ENCODE peak calls at places on chromosomes 4 and X, in seven cellular contexts. One of them, this sample, is unnamed.

GRCh38 chr4:3124070-3124767 is 49.7 kb downstream of the HTT start:
- DNase-seq in NCI-H1105: no peak
- DNase-seq in NCI-H2171: no peak
- DNase-seq in lower lobe of right lung: no peak
- DNase-seq in RPMI7951: no peak
- DNase-seq in HAP-1: no peak
- DNase-seq in CD14-positive monocyte: no peak
- DNase-seq in this sample: no peak

GRCh38 chr4:147492301-147492700 is 11.4 kb downstream of the EDNRA start:
- DNase-seq in NCI-H1105: no peak
- DNase-seq in NCI-H2171: no peak
- DNase-seq in lower lobe of right lung: no peak
- DNase-seq in RPMI7951: no peak
- DNase-seq in HAP-1: no peak
- DNase-seq in CD14-positive monocyte: no peak
- DNase-seq in this sample: no peak

GRCh38 chr4:143488684-143489083 is 24.8 kb upstream of the SMARCA5 start:
- DNase-seq in NCI-H1105: no peak
- DNase-seq in NCI-H2171: no peak
- DNase-seq in lower lobe of right lung: no peak
- DNase-seq in RPMI7951: no peak
- DNase-seq in HAP-1: no peak
- DNase-seq in CD14-positive monocyte: no peak
- DNase-seq in this sample: no peak

GRCh38 chr4:73740353-73740778 is at the start of gene CXCL8:
- DNase-seq in NCI-H1105: peak; percentile 63
- DNase-seq in NCI-H2171: no peak
- DNase-seq in lower lobe of right lung: peak; percentile 57
- DNase-seq in RPMI7951: peak; percentile 99
- DNase-seq in HAP-1: no peak
- DNase-seq in CD14-positive monocyte: peak; percentile 83
- DNase-seq in this sample: peak; percentile 93

GRCh38 chr4:112516401-112517066 is 554 bp upstream of the NEUROG2 start:
- DNase-seq in NCI-H1105: peak; percentile 30
- DNase-seq in NCI-H2171: peak; percentile 17
- DNase-seq in lower lobe of right lung: no peak
- DNase-seq in RPMI7951: peak; percentile 16
- DNase-seq in HAP-1: peak; percentile 85
- DNase-seq in CD14-positive monocyte: no peak
- DNase-seq in this sample: no peak

GRCh38 chrX:103405009-103405333 is 28.6 kb downstream of the BEX3 start:
- DNase-seq in NCI-H1105: no peak
- DNase-seq in NCI-H2171: no peak
- DNase-seq in lower lobe of right lung: no peak
- DNase-seq in RPMI7951: no peak
- DNase-seq in HAP-1: no peak
- DNase-seq in CD14-positive monocyte: no peak
- DNase-seq in this sample: no peak

GRCh38 chr4:115259651-115260050 is 146.2 kb upstream of the NDST4 start:
- DNase-seq in NCI-H1105: no peak
- DNase-seq in NCI-H2171: no peak
- DNase-seq in lower lobe of right lung: no peak
- DNase-seq in RPMI7951: no peak
- DNase-seq in HAP-1: no peak
- DNase-seq in CD14-positive monocyte: no peak
- DNase-seq in this sample: no peak

GRCh38 chr4:188495169-188495568 is 355.9 kb downstream of the TRIML1 start:
- DNase-seq in NCI-H1105: no peak
- DNase-seq in NCI-H2171: no peak
- DNase-seq in lower lobe of right lung: no peak
- DNase-seq in RPMI7951: no peak
- DNase-seq in HAP-1: no peak
- DNase-seq in CD14-positive monocyte: no peak
- DNase-seq in this sample: no peak

GRCh38 chr4:84504821-84505220 is 5.7 kb upstream of the NKX6-1 start:
- DNase-seq in NCI-H1105: no peak
- DNase-seq in NCI-H2171: no peak
- DNase-seq in lower lobe of right lung: no peak
- DNase-seq in RPMI7951: no peak
- DNase-seq in HAP-1: no peak
- DNase-seq in CD14-positive monocyte: no peak
- DNase-seq in this sample: no peak

GRCh38 chr4:73055241-73055897 is 14.1 kb downstream of the COX18 start:
- DNase-seq in NCI-H1105: no peak
- DNase-seq in NCI-H2171: no peak
- DNase-seq in lower lobe of right lung: no peak
- DNase-seq in RPMI7951: no peak
- DNase-seq in HAP-1: no peak
- DNase-seq in CD14-positive monocyte: no peak
- DNase-seq in this sample: no peak

GRCh38 chr4:73692701-73693100 is 47.7 kb upstream of the CXCL8 start:
- DNase-seq in NCI-H1105: no peak
- DNase-seq in NCI-H2171: no peak
- DNase-seq in lower lobe of right lung: no peak
- DNase-seq in RPMI7951: no peak
- DNase-seq in HAP-1: no peak
- DNase-seq in CD14-positive monocyte: no peak
- DNase-seq in this sample: no peak